ENCODE peak calls at places on chromosome 16, in six cellular contexts. One of them, this sample, is unnamed.

GRCh38 chr16:85757341-85757822 is 6.5 kb upstream of the C16orf74 start:
- DNase-seq in SK-N-SH: no peak
- DNase-seq in HepG2: no peak
- DNase-seq in H1: no peak
- DNase-seq in GM12878: peak; percentile 57
- DNase-seq in K562: no peak
- DNase-seq in this sample: no peak

GRCh38 chr16:12613131-12613991 is 190.3 kb downstream of the CPPED1 start:
- DNase-seq in SK-N-SH: no peak
- DNase-seq in HepG2: peak; percentile 100
- DNase-seq in H1: peak; percentile 39
- DNase-seq in GM12878: peak; percentile 76
- DNase-seq in K562: peak; percentile 66
- DNase-seq in this sample: no peak

GRCh38 chr16:58451263-58451662 is 48.7 kb upstream of the NDRG4 start:
- DNase-seq in SK-N-SH: peak; percentile 50
- DNase-seq in HepG2: no peak
- DNase-seq in H1: no peak
- DNase-seq in GM12878: no peak
- DNase-seq in K562: no peak
- DNase-seq in this sample: no peak

GRCh38 chr16:84754353-84754856 is 54.6 kb downstream of the USP10 start:
- DNase-seq in SK-N-SH: peak; percentile 62
- DNase-seq in HepG2: peak; percentile 83
- DNase-seq in H1: peak; percentile 33
- DNase-seq in GM12878: peak; percentile 78
- DNase-seq in K562: peak; percentile 74
- DNase-seq in this sample: no peak

GRCh38 chr16:84288902-84289301 is 5.8 kb upstream of the WFDC1 start:
- DNase-seq in SK-N-SH: no peak
- DNase-seq in HepG2: no peak
- DNase-seq in H1: no peak
- DNase-seq in GM12878: no peak
- DNase-seq in K562: no peak
- DNase-seq in this sample: no peak

GRCh38 chr16:6682142-6682811 is 650.4 kb upstream of the RBFOX1 start:
- DNase-seq in SK-N-SH: peak; percentile 53
- DNase-seq in HepG2: peak; percentile 20
- DNase-seq in H1: peak; percentile 53
- DNase-seq in GM12878: no peak
- DNase-seq in K562: peak; percentile 70
- DNase-seq in this sample: peak; percentile 10

GRCh38 chr16:85330694-85331188 is 218.5 kb upstream of the CIBAR2 start:
- DNase-seq in SK-N-SH: peak; percentile 80
- DNase-seq in HepG2: peak; percentile 72
- DNase-seq in H1: no peak
- DNase-seq in GM12878: no peak
- DNase-seq in K562: peak; percentile 86
- DNase-seq in this sample: peak; percentile 38

GRCh38 chr16:84739349-84740124 is 39.7 kb downstream of the USP10 start:
- DNase-seq in SK-N-SH: no peak
- DNase-seq in HepG2: peak; percentile 69
- DNase-seq in H1: no peak
- DNase-seq in GM12878: no peak
- DNase-seq in K562: no peak
- DNase-seq in this sample: no peak

GRCh38 chr16:57167951-57168350 is 17.9 kb downstream of the PSME3IP1 start:
- DNase-seq in SK-N-SH: peak; percentile 46
- DNase-seq in HepG2: peak; percentile 53
- DNase-seq in H1: no peak
- DNase-seq in GM12878: no peak
- DNase-seq in K562: no peak
- DNase-seq in this sample: peak; percentile 52

GRCh38 chr16:9123871-9124270 is 32.4 kb downstream of the HAPSTR1 start:
- DNase-seq in SK-N-SH: no peak
- DNase-seq in HepG2: no peak
- DNase-seq in H1: no peak
- DNase-seq in GM12878: no peak
- DNase-seq in K562: no peak
- DNase-seq in this sample: no peak

GRCh38 chr16:20956319-20956718 is 55.7 kb downstream of the LYRM1 start:
- DNase-seq in SK-N-SH: no peak
- DNase-seq in HepG2: no peak
- DNase-seq in H1: no peak
- DNase-seq in GM12878: no peak
- DNase-seq in K562: no peak
- DNase-seq in this sample: no peak

GRCh38 chr16:86508947-86509758 is 1.2 kb upstream of the FOXF1 start:
- DNase-seq in SK-N-SH: no peak
- DNase-seq in HepG2: no peak
- DNase-seq in H1: no peak
- DNase-seq in GM12878: no peak
- DNase-seq in K562: no peak
- DNase-seq in this sample: no peak

GRCh38 chr16:21162661-21163151 is 4.2 kb downstream of the LDAF1 start:
- DNase-seq in SK-N-SH: no peak
- DNase-seq in HepG2: no peak
- DNase-seq in H1: no peak
- DNase-seq in GM12878: no peak
- DNase-seq in K562: no peak
- DNase-seq in this sample: no peak

GRCh38 chr16:1216681-1217400 is 8.2 kb downstream of the TPSG1 start:
- DNase-seq in SK-N-SH: no peak
- DNase-seq in HepG2: no peak
- DNase-seq in H1: no peak
- DNase-seq in GM12878: no peak
- DNase-seq in K562: no peak
- DNase-seq in this sample: no peak

GRCh38 chr16:1217526-1217925 is 7.5 kb downstream of the TPSG1 start:
- DNase-seq in SK-N-SH: no peak
- DNase-seq in HepG2: no peak
- DNase-seq in H1: no peak
- DNase-seq in GM12878: no peak
- DNase-seq in K562: no peak
- DNase-seq in this sample: no peak

GRCh38 chr16:1214693-1215092 is 10.4 kb downstream of the TPSG1 start:
- DNase-seq in SK-N-SH: no peak
- DNase-seq in HepG2: no peak
- DNase-seq in H1: no peak
- DNase-seq in GM12878: no peak
- DNase-seq in K562: no peak
- DNase-seq in this sample: no peak

GRCh38 chr16:1215574-1216295 is 9.3 kb downstream of the TPSG1 start:
- DNase-seq in SK-N-SH: no peak
- DNase-seq in HepG2: no peak
- DNase-seq in H1: no peak
- DNase-seq in GM12878: no peak
- DNase-seq in K562: no peak
- DNase-seq in this sample: no peak

GRCh38 chr16:1216296-1216619 is 8.8 kb downstream of the TPSG1 start:
- DNase-seq in SK-N-SH: no peak
- DNase-seq in HepG2: no peak
- DNase-seq in H1: no peak
- DNase-seq in GM12878: no peak
- DNase-seq in K562: peak; percentile 60
- DNase-seq in this sample: no peak
- TF ChIP-seq GABPA in SK-N-SH: no peak
- TF ChIP-seq GABPA in HepG2: no peak
- TF ChIP-seq GABPA in H1: no peak
- TF ChIP-seq GABPA in GM12878: no peak
- TF ChIP-seq GABPA in K562: no peak
- TF ChIP-seq GABPA in this sample: no peak

DNA sequence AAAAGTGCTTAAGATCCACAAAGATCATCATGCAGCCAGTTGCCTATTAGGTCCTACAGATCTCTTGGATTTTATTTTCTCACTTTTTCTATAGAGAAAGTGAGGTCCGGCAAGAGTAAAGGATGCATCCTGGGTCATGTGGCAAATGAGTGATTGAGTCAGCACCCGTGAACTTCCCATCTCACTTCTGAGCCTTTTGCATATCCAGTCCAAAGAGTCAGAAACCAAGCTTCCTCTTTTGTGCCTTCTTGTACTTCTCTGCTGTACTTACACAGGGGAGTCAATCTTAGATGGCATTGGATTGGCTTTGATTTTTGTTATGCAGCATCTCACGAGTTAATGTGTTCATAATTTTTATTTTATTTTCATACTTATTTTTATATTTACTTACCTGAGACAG is 114.2 kb upstream of the IRX5 start:
- DNase-seq in SK-N-SH: no peak
- DNase-seq in HepG2: no peak
- DNase-seq in H1: no peak
- DNase-seq in GM12878: no peak
- DNase-seq in K562: no peak
- DNase-seq in this sample: no peak
- TF ChIP-seq GABPA in SK-N-SH: no peak
- TF ChIP-seq GABPA in HepG2: no peak
- TF ChIP-seq GABPA in H1: no peak
- TF ChIP-seq GABPA in GM12878: no peak
- TF ChIP-seq GABPA in K562: no peak
- TF ChIP-seq GABPA in this sample: no peak

GRCh38 chr16:27721548-27722265 is 171.8 kb downstream of the KATNIP start:
- DNase-seq in SK-N-SH: peak; percentile 63
- DNase-seq in HepG2: peak; percentile 33
- DNase-seq in H1: no peak
- DNase-seq in GM12878: no peak
- DNase-seq in K562: no peak
- DNase-seq in this sample: no peak
- TF ChIP-seq GABPA in SK-N-SH: no peak
- TF ChIP-seq GABPA in HepG2: no peak
- TF ChIP-seq GABPA in H1: no peak
- TF ChIP-seq GABPA in GM12878: no peak
- TF ChIP-seq GABPA in K562: no peak
- TF ChIP-seq GABPA in this sample: no peak

GRCh38 chr16:79839851-79840321 is 239.3 kb upstream of the MAF start:
- DNase-seq in SK-N-SH: no peak
- DNase-seq in HepG2: no peak
- DNase-seq in H1: no peak
- DNase-seq in GM12878: no peak
- DNase-seq in K562: no peak
- DNase-seq in this sample: no peak
- TF ChIP-seq GABPA in SK-N-SH: no peak
- TF ChIP-seq GABPA in HepG2: no peak
- TF ChIP-seq GABPA in H1: no peak
- TF ChIP-seq GABPA in GM12878: no peak
- TF ChIP-seq GABPA in K562: no peak
- TF ChIP-seq GABPA in this sample: no peak

This sample was measured in HL-60.